ENCODE peak calls at places on chromosome 21, in ten cellular contexts. X is fibroblast of mammary gland; Z is GM20000; R is COR-L47; Y is H9; S is neural progenitor cell; E is CD4-positive, CD25-positive, alpha-beta regulatory T cell; C is iPS DF 19.7; B is hepatocyte; D is NCI-H1417. Q is an unnamed sample.
A peak's percentile ranks its signal among the peaks of the same experiment; 100 is the strongest.

GRCh38 chr21:43943512-43944110 is 68.5 kb upstream of the TRAPPC10 start:
- DNase-seq in X (no peak), Z (no peak), R (no peak), Y (no peak), S (no peak), E (no peak), C (no peak), B (no peak), D (no peak), Q (no peak)

GRCh38 chr21:24590261-24590660 is 1017.0 kb downstream of the MRPL39 start:
- DNase-seq in X (no peak), Z (no peak), R (no peak), Y (no peak), S (no peak), E (no peak), C (no peak), B (no peak), D (no peak), Q (no peak)

GRCh38 chr21:35664683-35665082 is 395.6 kb downstream of the SETD4 start:
- DNase-seq in X (no peak), Z (no peak), R (no peak), Y (no peak), S (no peak), E (no peak), C (no peak), B (no peak), D (no peak), Q (no peak)

GRCh38 chr21:32134441-32135159 is 144.2 kb downstream of the MIS18A start:
- DNase-seq in X (no peak), Z (no peak), R (no peak), Y (peak; percentile 24), S (no peak), E (no peak), C (no peak), B (no peak), D (no peak), Q (no peak)

GRCh38 chr21:15031790-15032357 is 32.9 kb downstream of the NRIP1 start:
- DNase-seq in X (peak; percentile 85), Z (no peak), R (no peak), Y (no peak), S (no peak), E (no peak), C (no peak), B (no peak), D (no peak), Q (no peak)

GRCh38 chr21:45351061-45351460 is 53.9 kb upstream of the COL18A1 start:
- DNase-seq in X (no peak), Z (no peak), R (no peak), Y (no peak), S (no peak), E (no peak), C (no peak), B (no peak), D (no peak), Q (no peak)

GRCh38 chr21:34807146-34807880 is 138.5 kb downstream of the CLIC6 start:
- DNase-seq in X (peak; percentile 99), Z (peak; percentile 64), R (no peak), Y (no peak), S (no peak), E (peak; percentile 75), C (no peak), B (peak; percentile 58), D (no peak), Q (no peak)

GRCh38 chr21:45145146-45145545 is 70.8 kb downstream of the ADARB1 start:
- DNase-seq in X (no peak), Z (no peak), R (no peak), Y (no peak), S (no peak), E (no peak), C (no peak), B (no peak), D (no peak), Q (no peak)

GRCh38 chr21:23801292-23801691 is 1806.0 kb downstream of the MRPL39 start:
- DNase-seq in X (no peak), Z (no peak), R (no peak), Y (no peak), S (no peak), E (no peak), C (no peak), B (no peak), D (no peak), Q (peak; percentile 7)

GRCh38 chr21:46538851-46539666 is 65.8 kb downstream of the S100B start:
- DNase-seq in X (no peak), Z (no peak), R (no peak), Y (no peak), S (no peak), E (no peak), C (no peak), B (no peak), D (no peak), Q (no peak)

GRCh38 chr21:39915881-39916280 is 48.6 kb downstream of the PCP4 start:
- DNase-seq in X (no peak), Z (no peak), R (no peak), Y (no peak), S (no peak), E (no peak), C (no peak), B (no peak), D (no peak), Q (no peak)

GRCh38 chr21:44648557-44649311 is 2.5 kb downstream of the KRTAP10-11 start:
- DNase-seq in X (no peak), Z (no peak), R (no peak), Y (no peak), S (no peak), E (no peak), C (no peak), B (no peak), D (no peak), Q (no peak)

GRCh38 chr21:45258476-45258875 is 29.2 kb downstream of the POFUT2 start:
- DNase-seq in X (peak; percentile 36), Z (no peak), R (no peak), Y (peak; percentile 28), S (no peak), E (no peak), C (no peak), B (no peak), D (peak; percentile 19), Q (no peak)

GRCh38 chr21:39057121-39057520 is 126.1 kb downstream of the PSMG1 start:
- DNase-seq in X (no peak), Z (no peak), R (peak; percentile 88), Y (no peak), S (no peak), E (no peak), C (no peak), B (no peak), D (peak; percentile 50), Q (no peak)

GRCh38 chr21:41958886-41959563 is 5.2 kb upstream of the C2CD2 start:
- DNase-seq in X (no peak), Z (no peak), R (no peak), Y (no peak), S (no peak), E (no peak), C (no peak), B (no peak), D (no peak), Q (no peak)

GRCh38 chr21:32332463-32332951 is 33.9 kb downstream of the MRAP start:
- DNase-seq in X (no peak), Z (no peak), R (no peak), Y (no peak), S (no peak), E (no peak), C (no peak), B (no peak), D (no peak), Q (no peak)

GRCh38 chr21:29155118-29155932 is 24.9 kb downstream of the MAP3K7CL start:
- DNase-seq in X (peak; percentile 78), Z (no peak), R (no peak), Y (peak; percentile 49), S (peak; percentile 41), E (no peak), C (no peak), B (no peak), D (no peak), Q (peak; percentile 25)

GRCh38 chr21:32463889-32464300 is 51.4 kb downstream of the EVA1C start:
- DNase-seq in X (peak; percentile 95), Z (no peak), R (no peak), Y (no peak), S (no peak), E (peak; percentile 9), C (no peak), B (peak; percentile 19), D (no peak), Q (no peak)

Q was measured in T47D.